ENCODE peak calls at places on chromosomes 6 and 20, in six cellular contexts. One of them, this sample, is unnamed.

GRCh38 chr6:109612268-109612667 is 78.7 kb downstream of the AK9 start:
- DNase-seq in Karpas-422: no peak
- DNase-seq in tibial nerve: no peak
- DNase-seq in fibroblast of lung: no peak
- DNase-seq in heart left ventricle: no peak
- DNase-seq in vagina: no peak
- DNase-seq in this sample: no peak

GRCh38 chr20:37522258-37523011 is 1.4 kb downstream of the NNAT start:
- DNase-seq in Karpas-422: no peak
- DNase-seq in tibial nerve: no peak
- DNase-seq in fibroblast of lung: peak; percentile 67
- DNase-seq in heart left ventricle: peak; percentile 86
- DNase-seq in vagina: no peak
- DNase-seq in this sample: no peak

GRCh38 chr20:830011-830521 is 3.4 kb upstream of the FAM110A start:
- DNase-seq in Karpas-422: no peak
- DNase-seq in tibial nerve: no peak
- DNase-seq in fibroblast of lung: peak; percentile 23
- DNase-seq in heart left ventricle: no peak
- DNase-seq in vagina: peak; percentile 22
- DNase-seq in this sample: no peak

GRCh38 chr6:106979435-106979884 is 4.9 kb upstream of the CD24 start:
- DNase-seq in Karpas-422: peak; percentile 94
- DNase-seq in tibial nerve: peak; percentile 84
- DNase-seq in fibroblast of lung: peak; percentile 70
- DNase-seq in heart left ventricle: peak; percentile 83
- DNase-seq in vagina: no peak
- DNase-seq in this sample: peak; percentile 47

GRCh38 chr6:35011096-35012041 is 122.3 kb downstream of the ANKS1A start:
- DNase-seq in Karpas-422: no peak
- DNase-seq in tibial nerve: no peak
- DNase-seq in fibroblast of lung: no peak
- DNase-seq in heart left ventricle: no peak
- DNase-seq in vagina: no peak
- DNase-seq in this sample: no peak

GRCh38 chr6:37137201-37137880 is 32.6 kb upstream of the PIM1 start:
- DNase-seq in Karpas-422: no peak
- DNase-seq in tibial nerve: no peak
- DNase-seq in fibroblast of lung: peak; percentile 99
- DNase-seq in heart left ventricle: no peak
- DNase-seq in vagina: no peak
- DNase-seq in this sample: peak; percentile 32

GRCh38 chr6:42239736-42240375 is 22.2 kb upstream of the MRPS10 start:
- DNase-seq in Karpas-422: no peak
- DNase-seq in tibial nerve: no peak
- DNase-seq in fibroblast of lung: peak; percentile 69
- DNase-seq in heart left ventricle: no peak
- DNase-seq in vagina: no peak
- DNase-seq in this sample: no peak

GRCh38 chr6:30720738-30721197 is 616 bp downstream of the TUBB start:
- DNase-seq in Karpas-422: peak; percentile 94
- DNase-seq in tibial nerve: peak; percentile 57
- DNase-seq in fibroblast of lung: no peak
- DNase-seq in heart left ventricle: peak; percentile 81
- DNase-seq in vagina: no peak
- DNase-seq in this sample: no peak

GRCh38 chr6:119328254-119328653 is 21.3 kb downstream of the MAN1A1 start:
- DNase-seq in Karpas-422: no peak
- DNase-seq in tibial nerve: no peak
- DNase-seq in fibroblast of lung: no peak
- DNase-seq in heart left ventricle: no peak
- DNase-seq in vagina: no peak
- DNase-seq in this sample: no peak

GRCh38 chr6:36755435-36756348 is 58.1 kb downstream of the RAB44 start:
- DNase-seq in Karpas-422: no peak
- DNase-seq in tibial nerve: no peak
- DNase-seq in fibroblast of lung: peak; percentile 37
- DNase-seq in heart left ventricle: no peak
- DNase-seq in vagina: no peak
- DNase-seq in this sample: peak; percentile 83

GRCh38 chr20:41411458-41411857 is 44.8 kb upstream of the EMILIN3 start:
- DNase-seq in Karpas-422: peak; percentile 79
- DNase-seq in tibial nerve: no peak
- DNase-seq in fibroblast of lung: peak; percentile 21
- DNase-seq in heart left ventricle: no peak
- DNase-seq in vagina: no peak
- DNase-seq in this sample: no peak

GRCh38 chr20:52791091-52791490 is 181.1 kb upstream of the TSHZ2 start:
- DNase-seq in Karpas-422: no peak
- DNase-seq in tibial nerve: no peak
- DNase-seq in fibroblast of lung: no peak
- DNase-seq in heart left ventricle: no peak
- DNase-seq in vagina: no peak
- DNase-seq in this sample: no peak

GRCh38 chr20:18705490-18705889 is 108.1 kb upstream of the SCP2D1 start:
- DNase-seq in Karpas-422: no peak
- DNase-seq in tibial nerve: no peak
- DNase-seq in fibroblast of lung: peak; percentile 93
- DNase-seq in heart left ventricle: no peak
- DNase-seq in vagina: no peak
- DNase-seq in this sample: no peak

GRCh38 chr6:4506806-4507205 is 269.4 kb upstream of the CDYL start:
- DNase-seq in Karpas-422: no peak
- DNase-seq in tibial nerve: no peak
- DNase-seq in fibroblast of lung: no peak
- DNase-seq in heart left ventricle: no peak
- DNase-seq in vagina: no peak
- DNase-seq in this sample: no peak

GRCh38 chr20:63015665-63016361 is 9.0 kb upstream of the BHLHE23 start:
- DNase-seq in Karpas-422: no peak
- DNase-seq in tibial nerve: no peak
- DNase-seq in fibroblast of lung: no peak
- DNase-seq in heart left ventricle: no peak
- DNase-seq in vagina: no peak
- DNase-seq in this sample: no peak

GRCh38 chr6:33688451-33689147 is 22.9 kb downstream of the UQCC2 start:
- DNase-seq in Karpas-422: no peak
- DNase-seq in tibial nerve: no peak
- DNase-seq in fibroblast of lung: no peak
- DNase-seq in heart left ventricle: no peak
- DNase-seq in vagina: no peak
- DNase-seq in this sample: no peak

GRCh38 chr20:45791668-45792512 is at the start of the genes DNTTIP1 and WFDC3:
- DNase-seq in Karpas-422: peak; percentile 97
- DNase-seq in tibial nerve: peak; percentile 82
- DNase-seq in fibroblast of lung: peak; percentile 89
- DNase-seq in heart left ventricle: peak; percentile 96
- DNase-seq in vagina: peak; percentile 92
- DNase-seq in this sample: peak; percentile 82

GRCh38 chr6:166770216-166771116 is 143.4 kb upstream of the RPS6KA2 start:
- DNase-seq in Karpas-422: no peak
- DNase-seq in tibial nerve: no peak
- DNase-seq in fibroblast of lung: no peak
- DNase-seq in heart left ventricle: no peak
- DNase-seq in vagina: no peak
- DNase-seq in this sample: no peak

GRCh38 chr6:111874030-111874425 is 776 bp upstream of the FYN start:
- DNase-seq in Karpas-422: peak; percentile 85
- DNase-seq in tibial nerve: peak; percentile 38
- DNase-seq in fibroblast of lung: peak; percentile 35
- DNase-seq in heart left ventricle: no peak
- DNase-seq in vagina: no peak
- DNase-seq in this sample: peak; percentile 73

GRCh38 chr6:100664274-100665040 is 199.7 kb upstream of the SIM1 start:
- DNase-seq in Karpas-422: peak; percentile 66
- DNase-seq in tibial nerve: peak; percentile 14
- DNase-seq in fibroblast of lung: peak; percentile 33
- DNase-seq in heart left ventricle: no peak
- DNase-seq in vagina: no peak
- DNase-seq in this sample: no peak

GRCh38 chr6:7891098-7891872 is 19.3 kb downstream of the TXNDC5 start:
- DNase-seq in Karpas-422: no peak
- DNase-seq in tibial nerve: no peak
- DNase-seq in fibroblast of lung: no peak
- DNase-seq in heart left ventricle: no peak
- DNase-seq in vagina: no peak
- DNase-seq in this sample: no peak
- H3K9me3 ChIP-seq in Karpas-422: no peaks in the 10 kb centered on the region
- H3K9me3 ChIP-seq in tibial nerve: no peaks in the 10 kb centered on the region
- H3K9me3 ChIP-seq in fibroblast of lung: no peaks in the 10 kb centered on the region
- H3K9me3 ChIP-seq in heart left ventricle: no peaks in the 10 kb centered on the region
- H3K9me3 ChIP-seq in vagina: no peaks in the 10 kb centered on the region
- H3K9me3 ChIP-seq in this sample: no peaks in the 10 kb centered on the region

DNA sequence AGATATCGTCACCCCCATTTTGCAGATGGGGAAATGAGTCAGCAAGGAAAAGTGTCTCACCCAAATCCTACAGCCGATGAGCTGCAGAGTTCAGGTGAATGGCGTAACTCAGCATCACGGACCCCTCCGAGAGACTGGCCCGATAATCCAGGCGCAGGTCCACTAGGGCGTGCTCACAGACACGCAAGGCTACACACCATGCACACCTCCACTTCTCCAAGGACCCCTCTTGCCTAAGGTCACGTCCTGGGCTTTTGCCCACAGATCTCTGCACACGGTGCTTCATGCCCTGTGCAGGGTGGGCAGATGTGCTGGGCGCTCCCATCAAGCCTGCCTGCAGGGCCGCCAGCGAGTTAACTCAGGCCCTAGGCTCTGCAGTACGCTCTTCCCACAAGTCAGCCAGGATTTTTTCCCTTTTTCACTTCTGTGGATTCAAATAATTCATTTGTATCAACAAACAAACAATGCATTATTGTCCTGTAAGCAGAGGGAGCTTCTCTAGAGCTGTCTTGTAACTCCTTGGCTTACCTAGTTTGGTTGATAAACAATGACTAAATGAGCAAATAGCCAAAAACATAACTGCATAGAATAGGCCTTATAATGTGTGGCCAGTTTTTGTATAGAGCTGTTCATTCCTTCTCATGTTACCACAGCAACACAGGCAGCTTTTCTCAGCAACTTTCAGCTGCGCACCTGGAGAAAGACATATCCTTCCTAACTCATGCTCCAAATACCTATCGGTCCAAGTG is 139.1 kb downstream of the AGPAT4 start:
- DNase-seq in Karpas-422: no peak
- DNase-seq in tibial nerve: no peak
- DNase-seq in fibroblast of lung: no peak
- DNase-seq in heart left ventricle: no peak
- DNase-seq in vagina: peak; percentile 74
- DNase-seq in this sample: no peak
- H3K27ac ChIP-seq in Karpas-422: peak overlapping the region; percentile 74
- H3K27ac ChIP-seq in tibial nerve: no peak overlapping the region
- H3K27ac ChIP-seq in fibroblast of lung: no peak overlapping the region
- H3K27ac ChIP-seq in heart left ventricle: no peak overlapping the region
- H3K27ac ChIP-seq in vagina: no peak overlapping the region
- H3K27ac ChIP-seq in this sample: no peak overlapping the region

GRCh38 chr6:21022343-21023107 is 488.3 kb downstream of the CDKAL1 start:
- DNase-seq in Karpas-422: no peak
- DNase-seq in tibial nerve: no peak
- DNase-seq in fibroblast of lung: peak; percentile 98
- DNase-seq in heart left ventricle: no peak
- DNase-seq in vagina: no peak
- DNase-seq in this sample: no peak
- H3K4me3 ChIP-seq in Karpas-422: no peak overlapping the region
- H3K4me3 ChIP-seq in tibial nerve: no peak overlapping the region
- H3K4me3 ChIP-seq in fibroblast of lung: no peak overlapping the region
- H3K4me3 ChIP-seq in heart left ventricle: no peak overlapping the region
- H3K4me3 ChIP-seq in vagina: no peak overlapping the region
- H3K4me3 ChIP-seq in this sample: no peak overlapping the region

DNA sequence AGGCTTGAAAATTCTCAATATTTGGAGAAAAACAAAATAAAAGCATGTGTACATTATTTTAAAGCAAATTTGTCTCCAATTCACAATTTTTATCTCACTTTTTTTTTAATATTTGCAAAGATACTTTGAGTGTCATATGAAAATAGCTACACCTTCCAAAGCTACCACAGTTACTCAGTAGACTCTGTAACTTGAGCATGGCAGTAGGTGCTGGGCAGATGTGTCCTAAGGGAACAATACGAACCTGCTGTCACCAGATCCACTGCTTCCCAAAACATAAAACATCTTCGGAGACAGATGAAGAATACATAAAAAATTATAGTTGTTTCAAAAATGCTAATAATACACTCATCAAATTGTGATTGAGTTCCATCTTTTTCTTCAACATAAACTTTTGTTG is 10.6 kb downstream of the WDR27 start:
- DNase-seq in Karpas-422: no peak
- DNase-seq in tibial nerve: no peak
- DNase-seq in fibroblast of lung: no peak
- DNase-seq in heart left ventricle: no peak
- DNase-seq in vagina: no peak
- DNase-seq in this sample: no peak
- H3K9me3 ChIP-seq in Karpas-422: peaks cover 9% of the 10 kb centered on the region
- H3K9me3 ChIP-seq in tibial nerve: no peaks in the 10 kb centered on the region
- H3K9me3 ChIP-seq in fibroblast of lung: no peaks in the 10 kb centered on the region
- H3K9me3 ChIP-seq in heart left ventricle: no peaks in the 10 kb centered on the region
- H3K9me3 ChIP-seq in vagina: no peaks in the 10 kb centered on the region
- H3K9me3 ChIP-seq in this sample: peaks cover 4% of the 10 kb centered on the region